ENCODE peak calls at places on chromosome 7, in seven cellular contexts. One of them, this sample, is unnamed.

GRCh38 chr7:50185188-50185587 is 92.1 kb upstream of the ZPBP start:
- DNase-seq in mesenchymal stem cell: no peak
- DNase-seq in trophoblast cell: no peak
- DNase-seq in H9: no peak
- DNase-seq in IMR-90: no peak
- DNase-seq in H1: no peak
- DNase-seq in neuronal stem cell: no peak
- DNase-seq in this sample: no peak

GRCh38 chr7:25852249-25852994 is 299.6 kb upstream of the NFE2L3 start:
- DNase-seq in neuronal stem cell: no peak
- DNase-seq in mesenchymal stem cell: peak; percentile 75
- DNase-seq in H1: peak; percentile 79
- DNase-seq in IMR-90: no peak
- DNase-seq in H9: peak; percentile 60
- DNase-seq in trophoblast cell: peak; percentile 60
- DNase-seq in this sample: peak; percentile 56

GRCh38 chr7:151167197-151167911 is at the start of gene GBX1:
- DNase-seq in mesenchymal stem cell: no peak
- DNase-seq in H9: peak; percentile 59
- DNase-seq in neuronal stem cell: peak; percentile 29
- DNase-seq in trophoblast cell: peak; percentile 8
- DNase-seq in IMR-90: no peak
- DNase-seq in H1: peak; percentile 63
- DNase-seq in this sample: no peak

GRCh38 chr7:107994366-107994765 is 8.6 kb downstream of the LAMB1 start:
- DNase-seq in IMR-90: no peak
- DNase-seq in mesenchymal stem cell: no peak
- DNase-seq in trophoblast cell: no peak
- DNase-seq in neuronal stem cell: no peak
- DNase-seq in H1: no peak
- DNase-seq in H9: no peak
- DNase-seq in this sample: no peak

GRCh38 chr7:127978421-127978820 is 52.8 kb downstream of the LRRC4 start:
- DNase-seq in mesenchymal stem cell: no peak
- DNase-seq in H1: no peak
- DNase-seq in neuronal stem cell: no peak
- DNase-seq in trophoblast cell: peak; percentile 32
- DNase-seq in IMR-90: no peak
- DNase-seq in H9: no peak
- DNase-seq in this sample: no peak

GRCh38 chr7:137846588-137847417 is at the start of gene DGKI:
- DNase-seq in IMR-90: no peak
- DNase-seq in trophoblast cell: peak; percentile 52
- DNase-seq in H1: peak; percentile 81
- DNase-seq in mesenchymal stem cell: no peak
- DNase-seq in H9: peak; percentile 51
- DNase-seq in neuronal stem cell: peak; percentile 57
- DNase-seq in this sample: peak; percentile 64

GRCh38 chr7:95546647-95547046 is 49.7 kb downstream of the PDK4 start:
- DNase-seq in H9: no peak
- DNase-seq in mesenchymal stem cell: no peak
- DNase-seq in H1: no peak
- DNase-seq in IMR-90: no peak
- DNase-seq in neuronal stem cell: no peak
- DNase-seq in trophoblast cell: no peak
- DNase-seq in this sample: no peak

GRCh38 chr7:22858640-22859561 is 36.3 kb upstream of the TOMM7 start:
- DNase-seq in IMR-90: peak; percentile 99
- DNase-seq in trophoblast cell: peak; percentile 83
- DNase-seq in neuronal stem cell: no peak
- DNase-seq in H1: no peak
- DNase-seq in H9: no peak
- DNase-seq in mesenchymal stem cell: peak; percentile 98
- DNase-seq in this sample: peak; percentile 70

GRCh38 chr7:147380926-147381325 is 1209.6 kb upstream of the C7orf33 start:
- DNase-seq in mesenchymal stem cell: no peak
- DNase-seq in H9: no peak
- DNase-seq in trophoblast cell: no peak
- DNase-seq in IMR-90: no peak
- DNase-seq in neuronal stem cell: no peak
- DNase-seq in H1: no peak
- DNase-seq in this sample: no peak

GRCh38 chr7:4633012-4633411 is 49.1 kb upstream of the FOXK1 start:
- DNase-seq in trophoblast cell: peak; percentile 68
- DNase-seq in H1: no peak
- DNase-seq in H9: peak; percentile 43
- DNase-seq in IMR-90: peak; percentile 76
- DNase-seq in mesenchymal stem cell: no peak
- DNase-seq in neuronal stem cell: no peak
- DNase-seq in this sample: peak; percentile 63

GRCh38 chr7:130345106-130345505 is 490 bp downstream of the CPA5 start:
- DNase-seq in H9: no peak
- DNase-seq in IMR-90: no peak
- DNase-seq in H1: no peak
- DNase-seq in trophoblast cell: no peak
- DNase-seq in neuronal stem cell: no peak
- DNase-seq in mesenchymal stem cell: no peak
- DNase-seq in this sample: peak; percentile 78

DNA sequence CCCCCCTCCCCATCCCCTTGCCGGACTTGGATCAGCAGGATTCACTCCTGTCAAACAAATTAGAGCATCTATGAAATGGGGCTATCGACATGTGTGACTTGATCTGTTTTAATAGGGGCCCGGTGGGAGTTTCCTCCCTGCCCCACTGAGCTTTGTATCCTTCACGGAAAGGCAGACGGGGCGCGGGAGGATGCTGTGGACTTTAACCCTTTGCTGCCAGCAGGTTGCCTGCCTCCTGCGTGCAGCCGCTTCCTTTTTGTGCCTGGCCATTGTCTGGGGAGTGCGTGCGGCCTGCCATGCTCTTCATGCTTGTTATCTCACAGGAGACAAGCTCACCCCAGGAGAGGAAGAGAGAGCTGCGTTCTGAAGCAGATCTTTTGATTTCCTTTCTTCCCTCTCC is 512.8 kb upstream of the GALNT17 start:
- DNase-seq in trophoblast cell: no peak
- DNase-seq in H1: peak; percentile 61
- DNase-seq in IMR-90: no peak
- DNase-seq in H9: no peak
- DNase-seq in mesenchymal stem cell: no peak
- DNase-seq in neuronal stem cell: no peak
- DNase-seq in this sample: peak; percentile 76
- H2BK120ac ChIP-seq in trophoblast cell: no peak overlapping the region
- H2BK120ac ChIP-seq in H1: no peak overlapping the region
- H2BK120ac ChIP-seq in IMR-90: no peak overlapping the region
- H2BK120ac ChIP-seq in H9: no peak overlapping the region
- H2BK120ac ChIP-seq in mesenchymal stem cell: no peak overlapping the region
- H2BK120ac ChIP-seq in neuronal stem cell: no peak overlapping the region
- H2BK120ac ChIP-seq in this sample: no peak overlapping the region

GRCh38 chr7:55571534-55572377 is 546 bp downstream of the VOPP1 start:
- DNase-seq in mesenchymal stem cell: peak; percentile 63
- DNase-seq in H1: peak; percentile 79
- DNase-seq in trophoblast cell: peak; percentile 57
- DNase-seq in H9: peak; percentile 59
- DNase-seq in neuronal stem cell: peak; percentile 59
- DNase-seq in IMR-90: peak; percentile 22
- DNase-seq in this sample: peak; percentile 61

GRCh38 chr7:55569269-55569663 is 3.0 kb downstream of the VOPP1 start:
- DNase-seq in IMR-90: no peak
- DNase-seq in neuronal stem cell: no peak
- DNase-seq in trophoblast cell: no peak
- DNase-seq in H9: no peak
- DNase-seq in mesenchymal stem cell: peak; percentile 8
- DNase-seq in H1: no peak
- DNase-seq in this sample: peak; percentile 38

GRCh38 chr7:55570939-55571338 is 1.4 kb downstream of the VOPP1 start:
- DNase-seq in mesenchymal stem cell: peak; percentile 43
- DNase-seq in H1: no peak
- DNase-seq in IMR-90: peak; percentile 84
- DNase-seq in H9: no peak
- DNase-seq in neuronal stem cell: no peak
- DNase-seq in trophoblast cell: peak; percentile 72
- DNase-seq in this sample: peak; percentile 54

GRCh38 chr7:55569797-55570196 is 2.5 kb downstream of the VOPP1 start:
- DNase-seq in neuronal stem cell: no peak
- DNase-seq in trophoblast cell: no peak
- DNase-seq in H9: peak; percentile 23
- DNase-seq in IMR-90: no peak
- DNase-seq in H1: no peak
- DNase-seq in mesenchymal stem cell: no peak
- DNase-seq in this sample: peak; percentile 48

DNA sequence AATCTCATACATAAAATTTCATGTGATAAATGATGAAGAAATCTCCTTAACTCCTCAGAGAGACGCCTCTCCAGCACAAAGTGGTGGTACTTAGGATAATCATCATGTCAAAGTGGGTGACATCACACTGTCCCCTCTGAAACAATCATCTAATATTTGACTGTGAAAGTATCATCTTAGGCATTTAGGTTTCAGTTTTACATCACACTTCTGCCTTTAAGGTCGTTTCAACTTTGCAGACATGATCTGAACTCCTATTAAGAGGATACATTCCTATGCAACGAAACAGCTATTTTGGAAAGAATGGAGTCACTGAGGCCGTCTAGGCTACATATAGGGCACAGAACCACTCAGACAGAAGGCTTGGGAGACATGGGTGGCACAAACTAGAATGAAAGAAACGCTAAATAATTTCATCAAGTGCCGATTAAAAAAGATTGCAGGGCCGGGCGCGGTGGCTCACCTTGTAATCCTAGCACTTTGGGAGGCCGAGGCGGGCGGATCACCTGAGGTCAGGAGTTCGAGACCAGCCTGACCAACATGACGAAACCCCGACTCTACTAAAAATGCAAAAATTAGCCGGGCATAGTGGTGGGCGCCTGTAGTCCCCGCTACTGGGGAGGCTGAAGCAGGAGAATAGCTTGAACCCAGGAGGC is 2.0 kb downstream of the VOPP1 start:
- DNase-seq in neuronal stem cell: no peak
- DNase-seq in H1: no peak
- DNase-seq in mesenchymal stem cell: peak; percentile 25
- DNase-seq in trophoblast cell: no peak
- DNase-seq in IMR-90: no peak
- DNase-seq in H9: no peak
- DNase-seq in this sample: no peak
- H4K8ac ChIP-seq in neuronal stem cell: no peak overlapping the region
- H4K8ac ChIP-seq in H1: no peak overlapping the region
- H4K8ac ChIP-seq in mesenchymal stem cell: no peak overlapping the region
- H4K8ac ChIP-seq in trophoblast cell: no peak overlapping the region
- H4K8ac ChIP-seq in IMR-90: peak overlapping the region; percentile 13
- H4K8ac ChIP-seq in H9: no peak overlapping the region
- H4K8ac ChIP-seq in this sample: no peak overlapping the region

GRCh38 chr7:87596136-87596535 is 4.5 kb downstream of the ABCB1 start:
- DNase-seq in mesenchymal stem cell: no peak
- DNase-seq in IMR-90: no peak
- DNase-seq in trophoblast cell: no peak
- DNase-seq in H9: no peak
- DNase-seq in H1: no peak
- DNase-seq in neuronal stem cell: no peak
- DNase-seq in this sample: no peak

GRCh38 chr7:87591211-87591610 is 9.5 kb downstream of the ABCB1 start:
- DNase-seq in IMR-90: no peak
- DNase-seq in neuronal stem cell: no peak
- DNase-seq in mesenchymal stem cell: no peak
- DNase-seq in H9: no peak
- DNase-seq in trophoblast cell: peak; percentile 24
- DNase-seq in H1: no peak
- DNase-seq in this sample: no peak

GRCh38 chr7:87589631-87590030 is 11.1 kb downstream of the ABCB1 start:
- DNase-seq in IMR-90: no peak
- DNase-seq in mesenchymal stem cell: no peak
- DNase-seq in trophoblast cell: no peak
- DNase-seq in H1: no peak
- DNase-seq in neuronal stem cell: no peak
- DNase-seq in H9: no peak
- DNase-seq in this sample: no peak

GRCh38 chr7:87590578-87590977 is 10.1 kb downstream of the ABCB1 start:
- DNase-seq in IMR-90: no peak
- DNase-seq in H1: no peak
- DNase-seq in mesenchymal stem cell: no peak
- DNase-seq in trophoblast cell: no peak
- DNase-seq in neuronal stem cell: no peak
- DNase-seq in H9: no peak
- DNase-seq in this sample: no peak

DNA sequence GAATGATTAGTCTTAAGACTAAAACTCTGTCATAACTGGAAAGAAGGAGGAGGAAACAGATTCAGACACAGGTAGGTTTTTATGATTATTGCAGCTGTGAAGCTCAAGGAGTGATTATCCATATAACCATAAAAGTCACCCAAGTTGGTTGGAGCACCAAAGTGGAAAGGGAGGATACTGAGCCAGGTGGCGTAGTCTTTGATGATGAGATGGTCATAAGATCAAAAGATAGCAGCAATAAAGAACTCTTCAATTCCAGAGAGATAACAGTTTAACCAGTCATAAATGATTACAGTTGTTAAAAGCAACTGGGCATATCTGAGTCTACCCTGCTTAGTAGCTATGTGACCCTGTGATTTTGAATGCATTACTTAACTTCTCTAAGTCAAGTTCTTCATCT is 8.4 kb downstream of the ABCB1 start:
- DNase-seq in IMR-90: no peak
- DNase-seq in mesenchymal stem cell: no peak
- DNase-seq in neuronal stem cell: no peak
- DNase-seq in H9: no peak
- DNase-seq in trophoblast cell: no peak
- DNase-seq in H1: no peak
- DNase-seq in this sample: no peak
- H3K4ac ChIP-seq in IMR-90: no peak overlapping the region
- H3K4ac ChIP-seq in mesenchymal stem cell: no peak overlapping the region
- H3K4ac ChIP-seq in neuronal stem cell: no peak overlapping the region
- H3K4ac ChIP-seq in H9: no peak overlapping the region
- H3K4ac ChIP-seq in trophoblast cell: no peak overlapping the region
- H3K4ac ChIP-seq in H1: no peak overlapping the region
- H3K4ac ChIP-seq in this sample: no peak overlapping the region

DNA sequence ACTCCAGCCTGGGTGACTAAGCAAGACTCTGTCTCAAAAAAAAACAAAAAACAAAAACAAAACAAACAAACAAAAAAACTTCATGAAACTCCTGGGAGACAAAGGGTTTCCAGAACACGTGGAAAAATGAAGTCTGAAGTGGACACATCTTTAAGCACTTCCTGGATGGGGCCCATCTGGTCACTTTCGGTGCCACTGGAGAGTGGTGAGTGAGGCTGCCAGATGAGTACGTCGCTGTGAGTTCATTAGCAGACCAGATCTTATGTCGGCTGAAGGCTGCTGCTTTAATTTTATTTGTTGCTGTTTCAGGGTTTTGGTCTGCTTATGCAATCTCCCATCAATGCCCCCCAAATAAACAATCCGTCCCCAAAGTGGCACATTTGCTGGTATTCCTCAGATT is 64.4 kb downstream of the NPTX2 start:
- DNase-seq in trophoblast cell: no peak
- DNase-seq in H9: no peak
- DNase-seq in neuronal stem cell: no peak
- DNase-seq in IMR-90: no peak
- DNase-seq in H1: no peak
- DNase-seq in mesenchymal stem cell: no peak
- DNase-seq in this sample: no peak
- H2BK120ac ChIP-seq in trophoblast cell: no peak overlapping the region
- H2BK120ac ChIP-seq in H9: no peak overlapping the region
- H2BK120ac ChIP-seq in neuronal stem cell: no peak overlapping the region
- H2BK120ac ChIP-seq in IMR-90: no peak overlapping the region
- H2BK120ac ChIP-seq in H1: no peak overlapping the region
- H2BK120ac ChIP-seq in mesenchymal stem cell: no peak overlapping the region
- H2BK120ac ChIP-seq in this sample: no peak overlapping the region

GRCh38 chr7:40095226-40095625 is 39.2 kb downstream of the MPLKIP start:
- DNase-seq in trophoblast cell: no peak
- DNase-seq in mesenchymal stem cell: no peak
- DNase-seq in H9: no peak
- DNase-seq in H1: no peak
- DNase-seq in neuronal stem cell: no peak
- DNase-seq in IMR-90: no peak
- DNase-seq in this sample: no peak
- H4K8ac ChIP-seq in trophoblast cell: no peak overlapping the region
- H4K8ac ChIP-seq in mesenchymal stem cell: no peak overlapping the region
- H4K8ac ChIP-seq in H9: no peak overlapping the region
- H4K8ac ChIP-seq in H1: no peak overlapping the region
- H4K8ac ChIP-seq in neuronal stem cell: no peak overlapping the region
- H4K8ac ChIP-seq in IMR-90: no peak overlapping the region
- H4K8ac ChIP-seq in this sample: no peak overlapping the region

This sample was measured in mesendoderm.